ENCODE peak calls at places on chromosome 15, in six cellular contexts. K is Panc1; G is mesothelial cell of epicardium; P is CD4-positive, alpha-beta T cell; U is nephron progenitor cell; M is astrocyte of the cerebellum. W is an unnamed sample.

GRCh38 chr15:36896949-36897348 is 203.4 kb downstream of the MEIS2 start:
- DNase-seq in G (no peak), P (no peak), K (no peak), M (no peak), U (peak), W (no peak)

GRCh38 chr15:39616731-39617455 is 36.0 kb downstream of the THBS1 start:
- DNase-seq in P (no peak), M (no peak), K (no peak), U (no peak), G (no peak), W (no peak)

GRCh38 chr15:43268111-43269105 is 1.7 kb upstream of the TGM5 start:
- DNase-seq in M (peak), U (peak), K (no peak), G (no peak), P (no peak), W (no peak)

GRCh38 chr15:92166029-92166428 is 227.7 kb upstream of the ST8SIA2 start:
- DNase-seq in U (peak), M (no peak), G (no peak), P (no peak), K (no peak), W (no peak)

GRCh38 chr15:100468265-100468664 is 60.5 kb downstream of the CERS3 start:
- DNase-seq in G (no peak), M (no peak), P (no peak), U (no peak), K (no peak), W (peak)

GRCh38 chr15:60757831-60758570 is 279.1 kb upstream of the ICE2 start:
- DNase-seq in M (no peak), P (no peak), G (no peak), U (no peak), K (no peak), W (peak)

GRCh38 chr15:71329041-71329440 is 213.8 kb downstream of the THSD4 start:
- DNase-seq in G (no peak), P (no peak), M (no peak), U (no peak), K (no peak), W (no peak)

GRCh38 chr15:43376017-43376705 is 5.3 kb downstream of the TUBGCP4 start:
- DNase-seq in K (no peak), M (no peak), G (no peak), P (peak), U (peak), W (peak)

GRCh38 chr15:64574220-64574994 is 114.0 kb downstream of the ZNF609 start:
- DNase-seq in U (no peak), G (no peak), P (no peak), M (no peak), K (no peak), W (no peak)

GRCh38 chr15:40336129-40337122 is 4.3 kb downstream of the CCDC9B start:
- DNase-seq in U (peak), M (no peak), P (no peak), K (no peak), G (no peak), W (no peak)

GRCh38 chr15:98838387-98839259 is 169.0 kb downstream of the PGPEP1L start:
- DNase-seq in M (no peak), U (peak), P (no peak), G (no peak), K (no peak), W (no peak)

GRCh38 chr15:29448320-29448719 is 178.7 kb upstream of the NSMCE3 start:
- DNase-seq in K (no peak), G (no peak), M (no peak), P (no peak), U (no peak), W (no peak)

GRCh38 chr15:48636511-48636910 is 9.0 kb downstream of the FBN1 start:
- DNase-seq in M (peak), K (no peak), P (no peak), G (no peak), U (no peak), W (no peak)

GRCh38 chr15:95668201-95668600 is 662.3 kb upstream of the NR2F2 start:
- DNase-seq in G (no peak), K (no peak), M (no peak), U (peak), P (no peak), W (no peak)

GRCh38 chr15:53412542-53412941 is 346.9 kb downstream of the WDR72 start:
- DNase-seq in M (no peak), G (no peak), K (no peak), U (no peak), P (no peak), W (no peak)

GRCh38 chr15:51938286-51938685 is 33.3 kb downstream of the LEO1 start:
- DNase-seq in G (no peak), U (no peak), M (no peak), K (no peak), P (no peak), W (no peak)

GRCh38 chr15:39357478-39358268 is 223.2 kb upstream of the THBS1 start:
- DNase-seq in G (no peak), K (no peak), P (no peak), M (no peak), U (no peak), W (peak)

GRCh38 chr15:52423852-52424251 is 104.8 kb downstream of the MYO5A start:
- DNase-seq in U (no peak), M (no peak), P (no peak), G (no peak), K (no peak), W (no peak)

GRCh38 chr15:55218068-55218467 is 21.3 kb upstream of the RSL24D1 start:
- DNase-seq in U (no peak), P (no peak), M (no peak), G (no peak), K (no peak), W (no peak)

GRCh38 chr15:76840830-76841460 is 64.2 kb downstream of the SCAPER start:
- DNase-seq in P (no peak), M (peak), G (no peak), U (no peak), K (peak), W (no peak)

GRCh38 chr15:90495067-90495466 is 34.7 kb upstream of the CRTC3 start:
- DNase-seq in U (no peak), G (no peak), K (no peak), M (no peak), P (no peak), W (no peak)

GRCh38 chr15:99509686-99510461 is 55.9 kb upstream of the MEF2A start:
- DNase-seq in G (no peak), U (no peak), M (no peak), K (no peak), P (no peak), W (no peak)

GRCh38 chr15:36469567-36469966 is 109.9 kb upstream of the CDIN1 start:
- DNase-seq in G (no peak), M (peak), U (no peak), P (no peak), K (no peak), W (no peak)

GRCh38 chr15:77031376-77032050 is 36.6 kb downstream of the PSTPIP1 start:
- DNase-seq in U (no peak), M (no peak), P (peak), K (no peak), G (peak), W (no peak)

GRCh38 chr15:44545934-44546802 is 9.2 kb downstream of the EIF3J start:
- DNase-seq in M (no peak), K (no peak), P (no peak), U (no peak), G (no peak), W (no peak)

GRCh38 chr15:67807836-67808235 is 17.5 kb upstream of the SKOR1 start:
- DNase-seq in U (no peak), G (no peak), P (no peak), K (no peak), M (no peak), W (no peak)

GRCh38 chr15:99682455-99682854 is 50.8 kb downstream of the LYSMD4 start:
- DNase-seq in P (no peak), K (no peak), G (no peak), U (no peak), M (peak), W (no peak)

GRCh38 chr15:50128266-50128665 is 9.2 kb upstream of the ATP8B4 start:
- DNase-seq in U (no peak), G (no peak), P (no peak), K (no peak), M (no peak), W (peak)

GRCh38 chr15:73678498-73678897 is 5.7 kb upstream of the CD276 start:
- DNase-seq in G (peak), P (no peak), K (no peak), M (no peak), U (no peak), W (no peak)

GRCh38 chr15:73679964-73680363 is 4.2 kb upstream of the CD276 start:
- DNase-seq in M (no peak), P (no peak), K (no peak), G (peak), U (no peak), W (no peak)

GRCh38 chr15:73674587-73674986 is 9.6 kb upstream of the CD276 start:
- DNase-seq in M (no peak), G (no peak), K (no peak), P (no peak), U (no peak), W (no peak)

GRCh38 chr15:73679180-73679579 is 5.0 kb upstream of the CD276 start:
- DNase-seq in U (no peak), M (no peak), P (no peak), K (no peak), G (no peak), W (no peak)

DNA sequence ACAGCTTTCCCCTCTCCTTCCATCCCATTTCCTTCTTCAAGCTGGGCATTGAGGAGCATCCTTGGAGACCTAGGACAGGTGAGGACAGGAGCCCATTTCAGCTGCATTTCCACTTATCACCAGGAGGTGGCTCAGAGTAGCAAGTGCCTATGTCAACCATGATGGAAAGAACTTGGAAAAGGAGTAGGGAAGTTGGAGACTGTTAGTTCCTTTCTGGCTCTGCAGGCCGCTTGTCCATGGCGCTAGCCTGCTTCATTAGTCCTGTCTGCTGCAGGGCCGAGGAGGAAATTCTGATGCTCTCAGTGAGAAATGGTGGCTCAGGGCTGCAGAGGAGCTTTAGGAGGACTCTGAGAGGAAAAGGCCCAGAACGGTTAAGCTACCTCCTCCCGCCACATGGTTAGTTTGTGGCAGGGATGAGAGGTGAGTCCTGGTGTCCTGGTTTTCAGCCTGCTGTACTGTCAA is 7.0 kb upstream of the CD276 start:
- DNase-seq in K (peak), G (peak), M (peak), U (peak), P (peak), W (peak)
- TF ChIP-seq CTCF in K (peak), G (peak), M (peak), U (peak), P (peak), W (peak)

GRCh38 chr15:87660494-87661129 is 595.9 kb downstream of the NTRK3 start:
- DNase-seq in K (no peak), P (no peak), G (no peak), M (no peak), U (no peak), W (no peak)
- TF ChIP-seq CTCF in K (no peak), P (no peak), G (no peak), M (peak), U (no peak), W (no peak)

DNA sequence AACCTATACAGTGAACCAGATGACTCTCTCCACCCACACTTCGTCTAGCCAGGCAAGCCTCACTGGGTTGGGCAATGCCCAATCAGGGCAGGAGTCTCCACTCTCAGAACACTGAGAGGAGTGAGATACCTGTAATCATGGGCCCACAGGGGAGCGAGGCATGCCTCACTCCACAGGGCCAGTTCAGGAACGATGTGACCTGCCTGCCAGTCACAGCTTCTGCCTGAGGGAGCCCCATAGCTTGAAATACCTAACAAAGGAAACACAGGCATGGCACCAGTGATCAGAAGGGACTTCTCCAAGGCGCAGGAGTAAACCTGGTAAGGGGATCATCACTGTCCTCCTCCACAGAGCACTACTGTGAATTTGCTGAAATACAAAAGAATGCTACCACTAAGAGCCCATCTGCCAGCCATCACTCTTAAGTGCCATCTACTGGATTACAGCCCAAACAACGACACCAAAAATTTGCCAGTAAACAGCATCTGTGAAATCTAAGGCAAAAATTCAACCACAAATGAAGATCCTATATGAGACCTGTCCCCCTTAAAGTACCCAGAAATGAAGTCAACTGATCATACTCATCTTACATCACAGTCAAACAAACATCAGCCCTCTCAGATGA is 689.9 kb upstream of the SEMA6D start:
- DNase-seq in P (no peak), G (no peak), U (no peak), K (no peak), M (no peak), W (no peak)
- TF ChIP-seq CTCF in P (no peak), G (no peak), U (no peak), K (no peak), M (no peak), W (no peak)

DNA sequence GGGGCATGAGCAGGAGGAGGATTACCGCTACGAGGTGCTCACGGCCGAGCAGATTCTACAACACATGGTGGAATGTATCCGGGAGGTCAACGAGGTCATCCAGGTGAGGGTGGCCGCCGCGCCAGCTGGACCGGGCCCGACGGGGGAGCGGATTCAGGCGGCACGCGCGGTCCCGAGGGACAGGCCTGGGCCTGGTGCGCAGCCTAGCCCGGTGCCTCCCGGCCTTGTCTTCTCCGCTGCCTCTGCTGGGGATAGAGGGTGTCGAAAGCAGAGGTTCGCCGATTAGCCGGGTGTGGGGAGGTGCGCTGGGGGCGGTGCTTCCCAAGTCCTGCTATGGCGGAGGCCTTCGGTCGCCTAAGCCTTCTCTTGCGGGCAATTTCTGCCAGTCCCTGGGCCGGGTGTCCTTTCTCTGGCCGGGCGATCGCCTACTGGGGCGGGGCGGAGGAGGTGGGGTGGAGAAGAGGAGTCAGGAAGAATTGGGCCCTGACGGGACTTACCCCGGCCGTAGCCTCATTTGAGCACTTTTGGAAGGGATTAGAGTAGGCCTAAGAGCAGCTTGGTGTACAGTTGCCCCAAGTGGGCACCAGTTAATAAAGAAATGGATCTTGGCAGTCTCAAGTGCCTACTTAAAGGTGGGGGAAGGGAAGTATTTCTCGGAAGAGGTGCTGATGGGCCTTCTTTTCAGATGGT is 927 bp downstream of the ARIH1 start:
- DNase-seq in U (peak), K (peak), G (peak), M (peak), P (peak), W (peak)
- TF ChIP-seq CTCF in U (no peak), K (no peak), G (no peak), M (no peak), P (peak), W (no peak)

GRCh38 chr15:75453703-75454470 is 2.4 kb upstream of the SIN3A start:
- DNase-seq in U (peak), G (peak), M (peak), P (peak), K (peak), W (peak)

GRCh38 chr15:75451674-75452363 is at the start of gene SIN3A:
- DNase-seq in G (peak), M (peak), P (peak), K (peak), U (peak), W (peak)

GRCh38 chr15:75451202-75451673 is 252 bp downstream of the SIN3A start:
- DNase-seq in P (no peak), M (no peak), G (no peak), U (no peak), K (no peak), W (no peak)

GRCh38 chr15:75452968-75453702 is 1.6 kb upstream of the SIN3A start:
- DNase-seq in U (peak), M (no peak), P (peak), K (no peak), G (peak), W (peak)

GRCh38 chr15:75452364-75452967 is 976 bp upstream of the SIN3A start:
- DNase-seq in G (peak), M (peak), P (peak), U (peak), K (peak), W (peak)
- TF ChIP-seq CTCF in G (no peak), M (no peak), P (no peak), U (no peak), K (no peak), W (no peak)

GRCh38 chr15:45573961-45574629 is 13.1 kb upstream of the BLOC1S6 start:
- DNase-seq in G (peak), M (no peak), K (no peak), U (peak), P (no peak), W (no peak)
- TF ChIP-seq CTCF in G (peak), M (peak), K (peak), U (peak), P (peak), W (no peak)